ENCODE peak calls at places on chromosome 10, in five cellular contexts. W is mammary epithelial cell, Q is HCT116, L is hepatocyte, D is GM12878. J is an unnamed sample.
A peak's percentile ranks its signal among the peaks of the same experiment; 100 is the strongest.

GRCh38 chr10:480928-481551 is 208.4 kb downstream of the DIP2C start:
- DNase-seq in L (peak; percentile 34), D (no peak), Q (no peak), W (no peak), J (no peak)

GRCh38 chr10:57696641-57697040 is 571.1 kb downstream of the IPMK start:
- DNase-seq in Q (no peak), D (no peak), W (peak; percentile 78), L (peak; percentile 56), J (peak; percentile 82)

GRCh38 chr10:29007748-29008610 is 280.9 kb upstream of the LYZL1 start:
- DNase-seq in Q (no peak), L (peak; percentile 58), W (no peak), D (no peak), J (no peak)

GRCh38 chr10:56319386-56319785 is 41.7 kb downstream of the ZWINT start:
- DNase-seq in Q (no peak), D (peak; percentile 57), L (no peak), W (peak; percentile 95), J (no peak)

GRCh38 chr10:80100861-80101695 is 22.6 kb downstream of the TMEM254 start:
- DNase-seq in D (no peak), L (peak; percentile 24), W (peak; percentile 83), Q (no peak), J (no peak)

GRCh38 chr10:103232772-103233488 is 12.8 kb upstream of the RPEL1 start:
- DNase-seq in D (no peak), L (no peak), Q (peak; percentile 59), W (peak; percentile 43), J (peak; percentile 22)

GRCh38 chr10:30493609-30494530 is 59.9 kb downstream of the MAP3K8 start:
- DNase-seq in D (no peak), W (peak; percentile 36), Q (no peak), L (no peak), J (peak; percentile 93)

GRCh38 chr10:86951184-86951761 is 6.1 kb downstream of the MMRN2 start:
- DNase-seq in W (no peak), L (peak; percentile 16), Q (no peak), D (no peak), J (no peak)

GRCh38 chr10:76286536-76286935 is 855.1 kb downstream of the LRMDA start:
- DNase-seq in D (no peak), Q (no peak), L (no peak), W (no peak), J (peak; percentile 64)

GRCh38 chr10:79012567-79012966 is 56.2 kb upstream of the ZMIZ1 start:
- DNase-seq in W (no peak), Q (no peak), L (no peak), D (no peak), J (no peak)

GRCh38 chr10:114261116-114261515 is 22.1 kb downstream of the VWA2 start:
- DNase-seq in D (no peak), Q (no peak), L (no peak), W (peak; percentile 86), J (peak; percentile 45)

GRCh38 chr10:47340613-47341170 is 7.5 kb upstream of the RBP3 start:
- DNase-seq in L (peak; percentile 71), D (peak; percentile 9), Q (peak; percentile 48), W (peak; percentile 47), J (peak; percentile 59)

GRCh38 chr10:1410469-1411395 is 326.6 kb downstream of the ADARB2 start:
- DNase-seq in Q (no peak), L (no peak), W (no peak), D (no peak), J (no peak)

GRCh38 chr10:33883881-33884280 is 549.4 kb upstream of the NRP1 start:
- DNase-seq in L (no peak), W (no peak), Q (no peak), D (no peak), J (no peak)

GRCh38 chr10:5594271-5595036 is 69.7 kb downstream of the CALML3 start:
- DNase-seq in Q (no peak), W (no peak), D (no peak), L (peak; percentile 69), J (peak; percentile 71)

GRCh38 chr10:3031490-3031889 is 35.9 kb upstream of the PFKP start:
- DNase-seq in L (no peak), Q (no peak), D (no peak), W (no peak), J (no peak)

GRCh38 chr10:20988357-20988983 is 91.4 kb upstream of the NEBL start:
- DNase-seq in W (no peak), D (no peak), L (peak; percentile 15), Q (no peak), J (peak; percentile 11)

GRCh38 chr10:110497438-110498086 is at the start of gene DUSP5:
- DNase-seq in W (peak; percentile 96), D (peak; percentile 75), Q (peak; percentile 93), L (peak; percentile 97), J (peak; percentile 99)
- TF ChIP-seq EZH2 in W (no peak), D (no peak), Q (no peak), L (no peak), J (no peak)

DNA sequence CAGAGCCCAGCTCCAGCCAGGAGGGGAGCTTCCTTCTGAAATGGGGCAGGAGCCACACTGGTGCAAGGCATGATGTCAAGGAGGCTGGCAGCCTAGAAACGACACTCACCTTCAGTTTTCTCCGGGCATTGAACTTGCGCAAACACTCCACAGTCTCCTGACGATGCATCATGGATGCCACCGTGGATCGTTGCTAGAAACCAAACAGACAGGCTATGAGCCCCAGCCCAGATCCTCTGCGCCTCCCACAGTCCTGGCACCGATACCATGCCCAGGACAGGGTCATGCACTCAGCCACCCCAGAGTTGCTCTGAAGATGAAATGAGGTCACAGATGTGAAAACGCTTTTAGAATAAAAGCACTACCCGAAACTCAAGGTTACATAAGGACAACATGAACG is 31.0 kb upstream of the NDST2 start:
- DNase-seq in D (no peak), W (no peak), L (no peak), Q (no peak), J (no peak)
- H3K4me3 ChIP-seq in D (no peak overlapping the region), W (no peak overlapping the region), L (no peak overlapping the region), Q (no peak overlapping the region), J (no peak overlapping the region)

GRCh38 chr10:23192741-23193434 is 776 bp downstream of the PTF1A start:
- DNase-seq in W (no peak), L (peak; percentile 18), Q (no peak), D (no peak), J (peak; percentile 17)

GRCh38 chr10:23193435-23194074 is 1.4 kb downstream of the PTF1A start:
- DNase-seq in W (no peak), L (no peak), D (no peak), Q (no peak), J (no peak)

GRCh38 chr10:23190872-23191763 is 994 bp upstream of the PTF1A start:
- DNase-seq in D (no peak), W (no peak), Q (no peak), L (no peak), J (no peak)

GRCh38 chr10:23192396-23192740 is 256 bp downstream of the PTF1A start:
- DNase-seq in W (peak; percentile 18), L (no peak), D (no peak), Q (no peak), J (no peak)

GRCh38 chr10:23191764-23192395 is at the start of gene PTF1A:
- DNase-seq in W (no peak), L (peak; percentile 16), D (no peak), Q (no peak), J (no peak)
- TF ChIP-seq EZH2 in W (no peak), L (peak; percentile 64), D (no peak), Q (no peak), J (no peak)

GRCh38 chr10:77296534-77297369 is 340.9 kb downstream of the KCNMA1 start:
- DNase-seq in Q (no peak), D (no peak), W (no peak), L (no peak), J (no peak)
- H3K4me3 ChIP-seq in Q (no peak overlapping the region), D (no peak overlapping the region), W (no peak overlapping the region), L (no peak overlapping the region), J (no peak overlapping the region)